ENCODE peak calls at places on chromosomes 7 and 10, in seven cellular contexts. Z is T-helper 1 cell, B is mesenchymal stem cell, W is T-cell, G is LHCN-M2, N is ecto neural progenitor cell, C is RCC 7860. I is an unnamed sample.

GRCh38 chr10:83346216-83346910 is 792.9 kb upstream of the GHITM start:
- DNase-seq in Z (no peak), B (no peak), W (no peak), G (no peak), N (no peak), C (no peak), I (no peak)

GRCh38 chr7:103949374-103949773 is 40.1 kb downstream of the RELN start:
- DNase-seq in Z (no peak), B (no peak), W (no peak), G (no peak), N (no peak), C (no peak), I (no peak)

GRCh38 chr10:33478089-33478674 is 143.7 kb upstream of the NRP1 start:
- DNase-seq in Z (no peak), B (no peak), W (no peak), G (no peak), N (no peak), C (no peak), I (no peak)

GRCh38 chr7:4136036-4136435 is 546.1 kb upstream of the FOXK1 start:
- DNase-seq in Z (no peak), B (no peak), W (no peak), G (no peak), N (no peak), C (no peak), I (no peak)

GRCh38 chr7:156504687-156505545 is 135.7 kb upstream of the RNF32 start:
- DNase-seq in Z (no peak), B (no peak), W (no peak), G (no peak), N (no peak), C (peak; percentile 52), I (no peak)

GRCh38 chr10:66925896-66926719 is at the start of gene LRRTM3:
- DNase-seq in Z (no peak), B (peak; percentile 74), W (peak; percentile 0), G (peak; percentile 82), N (peak; percentile 63), C (peak; percentile 57), I (peak; percentile 8)

GRCh38 chr7:142104550-142105527 is 6.7 kb upstream of the MGAM2 start:
- DNase-seq in Z (no peak), B (no peak), W (no peak), G (peak; percentile 15), N (no peak), C (no peak), I (no peak)

GRCh38 chr10:71920540-71921318 is 43.5 kb upstream of the CHST3 start:
- DNase-seq in Z (no peak), B (peak; percentile 38), W (no peak), G (peak; percentile 8), N (no peak), C (no peak), I (no peak)

GRCh38 chr10:44516941-44517340 is 132.0 kb upstream of the CXCL12 start:
- DNase-seq in Z (no peak), B (peak; percentile 52), W (no peak), G (no peak), N (no peak), C (no peak), I (no peak)

GRCh38 chr10:76341740-76342139 is 910.3 kb downstream of the LRMDA start:
- DNase-seq in Z (no peak), B (no peak), W (no peak), G (no peak), N (no peak), C (no peak), I (no peak)

I was measured in NCI-H1694.